ENCODE peak calls at places on chromosomes 4 and X, in six cellular contexts. P is IMR-90, A is mesenchymal stem cell, J is neuronal stem cell, O is H1, T is trophoblast cell. Z is an unnamed sample.
A peak's percentile ranks its signal among the peaks of the same experiment; 100 is the strongest.

GRCh38 chrX:10166731-10167149 is 10.0 kb downstream of the CLCN4 start:
- DNase-seq in P (no peak), A (no peak), J (no peak), O (no peak), T (no peak), Z (no peak)

GRCh38 chr4:102637391-102637790 is 123.4 kb downstream of the MANBA start:
- DNase-seq in P (no peak), A (no peak), J (no peak), O (no peak), T (no peak), Z (no peak)

GRCh38 chrX:131763674-131764073 is 219.8 kb downstream of the OR13H1 start:
- DNase-seq in P (peak; percentile 85), A (no peak), J (no peak), O (no peak), T (peak; percentile 47), Z (no peak)

GRCh38 chr4:103936653-103937145 is 216.9 kb upstream of the TACR3 start:
- DNase-seq in P (no peak), A (no peak), J (no peak), O (no peak), T (no peak), Z (no peak)

GRCh38 chrX:107669276-107669675 is 41.0 kb downstream of the PRPS1 start:
- DNase-seq in P (no peak), A (no peak), J (no peak), O (no peak), T (no peak), Z (peak; percentile 75)

GRCh38 chrX:120014354-120015129 is 62.9 kb downstream of the RHOXF2B start:
- DNase-seq in P (no peak), A (no peak), J (no peak), O (peak; percentile 50), T (no peak), Z (peak; percentile 37)

GRCh38 chrX:18549643-18550042 is 122.3 kb downstream of the RS1 start:
- DNase-seq in P (no peak), A (no peak), J (no peak), O (no peak), T (peak; percentile 2), Z (no peak)

GRCh38 chrX:24002167-24002566 is 24.8 kb downstream of the KLHL15 start:
- DNase-seq in P (no peak), A (no peak), J (no peak), O (no peak), T (no peak), Z (no peak)

GRCh38 chrX:145609951-145610511 is 207.6 kb upstream of the SLITRK2 start:
- DNase-seq in P (peak; percentile 63), A (peak; percentile 1), J (no peak), O (no peak), T (no peak), Z (no peak)

GRCh38 chr4:79042079-79042674 is 102.9 kb upstream of the PAQR3 start:
- DNase-seq in P (peak; percentile 22), A (peak; percentile 47), J (peak; percentile 26), O (no peak), T (peak; percentile 19), Z (no peak)

GRCh38 chrX:30181353-30181752 is 34.0 kb upstream of the MAGEB2 start:
- DNase-seq in P (no peak), A (no peak), J (no peak), O (no peak), T (no peak), Z (no peak)

GRCh38 chrX:18173494-18174180 is 47.0 kb downstream of the BEND2 start:
- DNase-seq in P (no peak), A (no peak), J (no peak), O (no peak), T (no peak), Z (no peak)

GRCh38 chrX:155966876-155967275 is 30.6 kb upstream of the IL9R start:
- DNase-seq in P (no peak), A (peak; percentile 8), J (no peak), O (peak; percentile 43), T (no peak), Z (peak; percentile 68)

GRCh38 chr4:1855334-1856070 is 454 bp downstream of the LETM1 start:
- DNase-seq in P (no peak), A (no peak), J (no peak), O (peak; percentile 57), T (no peak), Z (no peak)

GRCh38 chr4:66766557-66766956 is 778.7 kb downstream of the CENPC start:
- DNase-seq in P (no peak), A (no peak), J (no peak), O (no peak), T (no peak), Z (peak; percentile 40)
- H2AFZ ChIP-seq in P (no peak overlapping the region), A (no peak overlapping the region), J (peak overlapping the region; percentile 17), O (no peak overlapping the region), T (no peak overlapping the region), Z (no peak overlapping the region)

DNA sequence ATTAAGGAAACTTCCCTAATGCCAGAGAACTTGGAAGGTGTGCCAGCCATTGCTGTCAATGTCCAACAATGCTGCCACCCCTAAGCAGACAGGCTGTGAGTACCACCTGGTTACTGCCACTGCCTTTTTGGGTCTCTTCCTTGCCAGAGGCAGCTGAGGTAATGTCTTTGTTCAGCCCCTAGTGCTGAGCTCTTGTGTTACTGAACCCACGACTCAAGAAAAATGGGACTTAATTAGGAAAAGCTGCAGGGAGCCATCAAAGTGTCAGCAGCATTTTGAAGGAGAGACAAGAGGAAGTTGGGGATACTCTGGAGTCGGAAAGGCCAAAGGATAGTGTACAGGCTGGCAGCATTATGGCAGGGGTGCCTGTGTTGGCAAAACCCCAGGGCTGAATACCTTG is 283.7 kb downstream of the AFF2 start:
- DNase-seq in P (no peak), A (no peak), J (no peak), O (no peak), T (no peak), Z (no peak)
- H3K9ac ChIP-seq in P (no peak overlapping the region), A (no peak overlapping the region), J (no peak overlapping the region), O (no peak overlapping the region), T (no peak overlapping the region), Z (no peak overlapping the region)

GRCh38 chr4:65521666-65522065 is 148.6 kb downstream of the EPHA5 start:
- DNase-seq in P (no peak), A (no peak), J (no peak), O (no peak), T (no peak), Z (no peak)
- H3K4ac ChIP-seq in P (no peak overlapping the region), A (no peak overlapping the region), J (no peak overlapping the region), O (no peak overlapping the region), T (no peak overlapping the region), Z (no peak overlapping the region)

GRCh38 chr4:40306991-40307390 is 28.1 kb upstream of the CHRNA9 start:
- DNase-seq in P (no peak), A (no peak), J (no peak), O (no peak), T (no peak), Z (no peak)
- H2AFZ ChIP-seq in P (no peak overlapping the region), A (no peak overlapping the region), J (peak overlapping the region; percentile 38), O (peak overlapping the region; percentile 75), T (no peak overlapping the region), Z (no peak overlapping the region)

GRCh38 chrX:72308209-72308565 is 2.5 kb upstream of the CITED1 start:
- DNase-seq in P (no peak), A (no peak), J (no peak), O (no peak), T (no peak), Z (no peak)

GRCh38 chrX:72307646-72308051 is 1.9 kb upstream of the CITED1 start:
- DNase-seq in P (no peak), A (no peak), J (no peak), O (no peak), T (no peak), Z (no peak)

GRCh38 chrX:72306085-72306801 is 529 bp upstream of the CITED1 start:
- DNase-seq in P (no peak), A (peak; percentile 13), J (no peak), O (peak; percentile 56), T (no peak), Z (no peak)

GRCh38 chrX:72305286-72306084 is at the start of gene CITED1:
- DNase-seq in P (no peak), A (peak; percentile 18), J (peak; percentile 18), O (no peak), T (no peak), Z (peak; percentile 40)

GRCh38 chrX:72306851-72307645 is 1.3 kb upstream of the CITED1 start:
- DNase-seq in P (peak; percentile 66), A (peak; percentile 73), J (peak; percentile 56), O (no peak), T (peak; percentile 16), Z (peak; percentile 60)
- H3K9ac ChIP-seq in P (peak overlapping the region; percentile 9), A (peak overlapping the region; percentile 30), J (no peak overlapping the region), O (no peak overlapping the region), T (no peak overlapping the region), Z (no peak overlapping the region)

DNA sequence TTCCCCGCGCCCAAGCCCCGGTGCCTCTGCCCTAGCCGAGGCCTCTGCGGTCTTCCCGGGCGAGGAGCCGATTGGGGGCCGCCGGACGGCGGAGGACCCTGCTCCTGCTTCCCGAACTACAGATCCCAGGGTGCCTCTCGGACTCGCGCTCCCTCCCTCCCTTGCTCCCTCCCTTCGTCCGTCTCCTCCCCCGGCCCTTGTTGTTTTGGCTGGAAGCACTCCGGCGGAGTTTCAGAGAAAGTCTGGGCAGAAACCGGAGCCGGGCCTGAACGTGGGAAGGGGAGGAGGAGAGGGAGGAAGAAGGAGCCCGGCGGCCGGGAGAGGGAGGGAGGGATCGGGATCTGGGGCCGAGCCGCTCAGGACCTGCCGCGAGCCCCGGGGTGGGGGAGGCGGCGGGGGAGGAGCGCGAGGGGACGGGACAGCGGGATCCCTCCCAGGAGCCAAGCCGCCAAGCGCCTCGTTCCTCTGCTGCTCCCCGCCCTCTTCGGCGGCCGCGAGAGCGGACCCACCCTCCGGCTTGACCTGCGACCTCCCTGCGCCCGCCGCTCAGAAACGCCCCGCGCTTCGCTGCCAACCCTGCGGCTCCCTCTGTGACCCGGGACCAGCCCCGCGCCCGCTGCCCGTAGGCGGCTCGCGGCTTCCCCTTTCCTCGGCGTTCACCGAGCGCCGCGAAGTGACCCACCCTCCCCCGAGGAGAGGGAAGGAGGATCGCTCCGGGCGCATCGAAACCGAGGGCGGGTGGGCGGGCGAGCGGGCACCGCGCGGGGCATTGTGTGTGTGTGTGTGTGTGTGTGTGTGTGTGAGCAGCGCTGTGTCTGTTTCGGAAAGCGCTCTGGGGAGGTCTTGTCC is 473 bp upstream of the GAB1 start:
- DNase-seq in P (peak; percentile 90), A (peak; percentile 93), J (peak; percentile 94), O (peak; percentile 88), T (peak; percentile 79), Z (peak; percentile 95)
- H3K4ac ChIP-seq in P (peak overlapping the region; percentile 91), A (peak overlapping the region; percentile 75), J (no peak overlapping the region), O (no peak overlapping the region), T (peak overlapping the region; percentile 61), Z (no peak overlapping the region)

GRCh38 chr4:105146286-105147219 is at the start of gene TET2:
- DNase-seq in P (peak; percentile 87), A (peak; percentile 87), J (peak; percentile 58), O (peak; percentile 67), T (peak; percentile 69), Z (peak; percentile 63)
- H2AFZ ChIP-seq in P (peak within 1 kb of the TSS; percentile 92), A (peak within 1 kb of the TSS; percentile 99), J (peak within 1 kb of the TSS; percentile 95), O (peak within 1 kb of the TSS; percentile 98), T (peak within 1 kb of the TSS; percentile 99), Z (peak within 1 kb of the TSS; percentile 93)